ENCODE peak calls at places on chromosomes 12 and 14, in seven cellular contexts. One of them, this sample, is unnamed.

GRCh38 chr12:53585726-53586125 is 40.5 kb downstream of the ATF7 start:
- DNase-seq in astrocyte of the spinal cord: no peak
- DNase-seq in body of pancreas: no peak
- DNase-seq in A549: no peak
- DNase-seq in B cell: no peak
- DNase-seq in WERI-Rb-1: peak; percentile 55
- DNase-seq in mesothelial cell of epicardium: no peak
- DNase-seq in this sample: no peak

GRCh38 chr14:42140831-42141279 is 534.2 kb downstream of the LRFN5 start:
- DNase-seq in astrocyte of the spinal cord: peak; percentile 62
- DNase-seq in body of pancreas: no peak
- DNase-seq in A549: peak; percentile 4
- DNase-seq in B cell: no peak
- DNase-seq in WERI-Rb-1: no peak
- DNase-seq in mesothelial cell of epicardium: no peak
- DNase-seq in this sample: no peak

GRCh38 chr12:132603240-132604107 is 6.9 kb downstream of the LRCOL1 start:
- DNase-seq in astrocyte of the spinal cord: no peak
- DNase-seq in body of pancreas: no peak
- DNase-seq in A549: no peak
- DNase-seq in B cell: no peak
- DNase-seq in WERI-Rb-1: no peak
- DNase-seq in mesothelial cell of epicardium: no peak
- DNase-seq in this sample: no peak

GRCh38 chr14:69880051-69880487 is 853 bp downstream of the SMOC1 start:
- DNase-seq in astrocyte of the spinal cord: no peak
- DNase-seq in body of pancreas: peak; percentile 37
- DNase-seq in A549: no peak
- DNase-seq in B cell: no peak
- DNase-seq in WERI-Rb-1: no peak
- DNase-seq in mesothelial cell of epicardium: no peak
- DNase-seq in this sample: peak; percentile 63

GRCh38 chr12:48903982-48904411 is 21.3 kb downstream of the FKBP11 start:
- DNase-seq in astrocyte of the spinal cord: peak; percentile 85
- DNase-seq in body of pancreas: peak; percentile 85
- DNase-seq in A549: peak; percentile 92
- DNase-seq in B cell: peak; percentile 81
- DNase-seq in WERI-Rb-1: peak; percentile 89
- DNase-seq in mesothelial cell of epicardium: peak; percentile 86
- DNase-seq in this sample: no peak

GRCh38 chr14:95575820-95576473 is 41.1 kb downstream of the GLRX5 start:
- DNase-seq in astrocyte of the spinal cord: no peak
- DNase-seq in body of pancreas: no peak
- DNase-seq in A549: no peak
- DNase-seq in B cell: no peak
- DNase-seq in WERI-Rb-1: no peak
- DNase-seq in mesothelial cell of epicardium: no peak
- DNase-seq in this sample: no peak

GRCh38 chr14:41830679-41831078 is 224.0 kb downstream of the LRFN5 start:
- DNase-seq in astrocyte of the spinal cord: peak; percentile 56
- DNase-seq in body of pancreas: no peak
- DNase-seq in A549: no peak
- DNase-seq in B cell: no peak
- DNase-seq in WERI-Rb-1: no peak
- DNase-seq in mesothelial cell of epicardium: no peak
- DNase-seq in this sample: no peak

GRCh38 chr14:100165376-100165775 is 5.9 kb upstream of the DEGS2 start:
- DNase-seq in astrocyte of the spinal cord: no peak
- DNase-seq in body of pancreas: no peak
- DNase-seq in A549: no peak
- DNase-seq in B cell: no peak
- DNase-seq in WERI-Rb-1: no peak
- DNase-seq in mesothelial cell of epicardium: no peak
- DNase-seq in this sample: peak; percentile 56

GRCh38 chr12:2890388-2891239 is at the start of gene TULP3:
- DNase-seq in astrocyte of the spinal cord: peak; percentile 98
- DNase-seq in body of pancreas: peak; percentile 99
- DNase-seq in A549: peak; percentile 96
- DNase-seq in B cell: peak; percentile 99
- DNase-seq in WERI-Rb-1: peak; percentile 99
- DNase-seq in mesothelial cell of epicardium: peak; percentile 99
- DNase-seq in this sample: peak; percentile 99
- TF ChIP-seq CTCF in astrocyte of the spinal cord: peak; percentile 3
- TF ChIP-seq CTCF in body of pancreas: no peak
- TF ChIP-seq CTCF in A549: no peak
- TF ChIP-seq CTCF in B cell: no peak
- TF ChIP-seq CTCF in WERI-Rb-1: no peak
- TF ChIP-seq CTCF in mesothelial cell of epicardium: no peak
- TF ChIP-seq CTCF in this sample: peak; percentile 15

DNA sequence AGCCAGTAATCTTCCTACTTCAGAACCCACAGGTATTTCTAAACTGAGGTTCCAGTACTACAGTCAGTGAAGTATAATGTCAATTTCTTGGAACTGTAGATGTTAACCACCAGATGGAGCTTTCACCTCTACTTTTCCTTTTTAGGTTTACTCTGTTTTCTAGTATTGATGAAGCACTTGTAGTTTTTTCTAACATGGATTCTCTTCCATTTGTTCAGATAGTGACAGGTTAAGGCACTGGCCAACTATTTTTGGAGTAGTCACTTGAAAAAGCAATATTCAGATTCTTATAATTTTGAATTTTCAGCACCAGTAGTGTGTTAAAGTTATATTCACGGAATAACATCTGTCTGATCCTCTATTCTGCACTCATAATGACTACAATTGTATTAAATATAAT is 4.6 kb upstream of the SEC23A start:
- DNase-seq in astrocyte of the spinal cord: peak; percentile 52
- DNase-seq in body of pancreas: no peak
- DNase-seq in A549: peak; percentile 52
- DNase-seq in B cell: no peak
- DNase-seq in WERI-Rb-1: no peak
- DNase-seq in mesothelial cell of epicardium: no peak
- DNase-seq in this sample: no peak
- TF ChIP-seq CTCF in astrocyte of the spinal cord: peak; percentile 42
- TF ChIP-seq CTCF in body of pancreas: no peak
- TF ChIP-seq CTCF in A549: peak; percentile 70
- TF ChIP-seq CTCF in B cell: peak; percentile 46
- TF ChIP-seq CTCF in WERI-Rb-1: peak; percentile 21
- TF ChIP-seq CTCF in mesothelial cell of epicardium: no peak
- TF ChIP-seq CTCF in this sample: no peak

DNA sequence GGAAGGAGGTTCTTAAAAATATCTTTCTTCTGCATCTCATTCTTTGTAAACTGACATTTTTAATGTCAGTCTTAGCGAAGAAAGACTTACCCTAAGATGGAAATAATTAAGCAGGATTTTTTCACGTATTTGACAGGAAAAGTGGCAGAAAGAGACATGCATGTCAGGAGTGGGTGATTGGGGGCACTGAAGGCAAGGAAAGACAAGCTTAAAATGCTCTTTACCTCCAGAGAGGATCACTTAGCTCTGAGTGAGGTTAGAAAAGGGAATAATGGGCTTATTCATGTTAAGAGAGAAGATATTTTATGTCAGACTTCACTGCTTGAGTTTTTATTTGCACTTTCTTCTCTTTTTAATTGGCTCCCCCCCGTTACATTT is 1358.2 kb upstream of the TMEM132C start:
- DNase-seq in astrocyte of the spinal cord: no peak
- DNase-seq in body of pancreas: no peak
- DNase-seq in A549: no peak
- DNase-seq in B cell: no peak
- DNase-seq in WERI-Rb-1: no peak
- DNase-seq in mesothelial cell of epicardium: no peak
- DNase-seq in this sample: no peak
- TF ChIP-seq CTCF in astrocyte of the spinal cord: no peak
- TF ChIP-seq CTCF in body of pancreas: no peak
- TF ChIP-seq CTCF in A549: no peak
- TF ChIP-seq CTCF in B cell: no peak
- TF ChIP-seq CTCF in WERI-Rb-1: no peak
- TF ChIP-seq CTCF in mesothelial cell of epicardium: no peak
- TF ChIP-seq CTCF in this sample: no peak

DNA sequence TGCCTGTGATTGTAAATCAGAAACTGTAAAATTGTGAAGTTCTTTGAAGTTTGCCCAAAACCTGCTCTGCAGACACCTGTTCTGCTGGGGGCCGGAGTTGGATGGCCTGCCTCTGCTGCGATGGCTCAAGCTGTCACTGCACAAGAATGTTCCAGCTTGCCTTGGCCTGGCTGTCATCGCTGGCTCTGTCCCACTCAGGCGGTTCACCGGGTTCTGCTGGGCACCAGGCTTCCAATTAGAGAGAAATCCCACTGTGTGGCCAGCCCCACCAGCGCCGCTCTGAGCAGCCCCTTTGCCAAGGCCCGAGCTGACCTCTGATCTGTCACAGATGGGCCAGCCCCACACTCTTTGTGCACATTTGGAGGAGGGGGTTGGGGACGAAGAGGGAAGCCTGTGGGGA is 71.7 kb upstream of the GPATCH2L start:
- DNase-seq in astrocyte of the spinal cord: no peak
- DNase-seq in body of pancreas: no peak
- DNase-seq in A549: no peak
- DNase-seq in B cell: no peak
- DNase-seq in WERI-Rb-1: peak; percentile 25
- DNase-seq in mesothelial cell of epicardium: no peak
- DNase-seq in this sample: no peak
- TF ChIP-seq CTCF in astrocyte of the spinal cord: no peak
- TF ChIP-seq CTCF in body of pancreas: no peak
- TF ChIP-seq CTCF in A549: no peak
- TF ChIP-seq CTCF in B cell: no peak
- TF ChIP-seq CTCF in WERI-Rb-1: no peak
- TF ChIP-seq CTCF in mesothelial cell of epicardium: no peak
- TF ChIP-seq CTCF in this sample: no peak